ENCODE peak calls at places on chromosome 6, in eight cellular contexts. S, I, W, M, Z, A, C and X are unnamed samples.
A peak's percentile ranks its signal among the peaks of the same experiment; 100 is the strongest.

GRCh38 chr6:78629154-78629721 is 238.1 kb upstream of the IRAK1BP1 start:
- DNase-seq in S (no peak), I (no peak), W (no peak), M (no peak), Z (no peak), A (no peak), C (no peak), X (no peak)

GRCh38 chr6:149168968-149169367 is 148.5 kb upstream of the TAB2 start:
- DNase-seq in S (no peak), I (no peak), W (no peak), M (no peak), Z (no peak), A (no peak), C (no peak), X (no peak)

GRCh38 chr6:84462697-84463096 is 235.3 kb upstream of the CEP162 start:
- DNase-seq in S (no peak), I (no peak), W (no peak), M (no peak), Z (no peak), A (no peak), C (no peak), X (no peak)

GRCh38 chr6:163635731-163636344 is 221.3 kb downstream of the QKI start:
- DNase-seq in S (no peak), I (no peak), W (no peak), M (no peak), Z (no peak), A (no peak), C (no peak), X (no peak)

GRCh38 chr6:131867744-131868143 is 59.9 kb downstream of the ENPP1 start:
- DNase-seq in S (no peak), I (no peak), W (no peak), M (no peak), Z (no peak), A (no peak), C (no peak), X (no peak)

GRCh38 chr6:33609444-33610034 is 11.6 kb upstream of the ITPR3 start:
- DNase-seq in S (no peak), I (peak; percentile 54), W (no peak), M (no peak), Z (no peak), A (peak; percentile 85), C (no peak), X (no peak)

GRCh38 chr6:46637145-46637544 is 15.5 kb downstream of the CYP39A1 start:
- DNase-seq in S (no peak), I (no peak), W (no peak), M (no peak), Z (no peak), A (no peak), C (no peak), X (no peak)

GRCh38 chr6:22906091-22906549 is 336.8 kb downstream of the HDGFL1 start:
- DNase-seq in S (no peak), I (no peak), W (no peak), M (no peak), Z (no peak), A (no peak), C (no peak), X (no peak)

GRCh38 chr6:108788416-108788815 is 59.8 kb upstream of the ARMC2 start:
- DNase-seq in S (no peak), I (no peak), W (no peak), M (no peak), Z (no peak), A (no peak), C (no peak), X (no peak)

GRCh38 chr6:52304917-52305316 is 20.4 kb upstream of the MCM3 start:
- DNase-seq in S (no peak), I (no peak), W (no peak), M (no peak), Z (no peak), A (no peak), C (no peak), X (no peak)

GRCh38 chr6:157095084-157095483 is 228.2 kb downstream of the TMEM242 start:
- DNase-seq in S (no peak), I (no peak), W (no peak), M (no peak), Z (no peak), A (no peak), C (no peak), X (no peak)

GRCh38 chr6:160766657-160767018 is 64.6 kb downstream of the PLG start:
- DNase-seq in S (no peak), I (no peak), W (no peak), M (no peak), Z (no peak), A (no peak), C (no peak), X (no peak)

GRCh38 chr6:162181741-162182401 is 545.7 kb downstream of the PRKN start:
- DNase-seq in S (no peak), I (no peak), W (no peak), M (no peak), Z (no peak), A (no peak), C (no peak), X (no peak)

GRCh38 chr6:18226451-18226850 is 37.9 kb downstream of the DEK start:
- DNase-seq in S (no peak), I (no peak), W (no peak), M (no peak), Z (no peak), A (no peak), C (no peak), X (no peak)

GRCh38 chr6:40386200-40386599 is 201.0 kb downstream of the LRFN2 start:
- DNase-seq in S (no peak), I (no peak), W (no peak), M (no peak), Z (no peak), A (no peak), C (no peak), X (no peak)

GRCh38 chr6:42050011-42050896 is at the start of gene TAF8:
- DNase-seq in S (peak; percentile 94), I (peak; percentile 94), W (peak; percentile 91), M (peak; percentile 90), Z (peak; percentile 82), A (peak; percentile 92), C (peak; percentile 91), X (peak; percentile 84)

GRCh38 chr6:130776287-130776925 is 50.8 kb upstream of the SMLR1 start:
- DNase-seq in S (no peak), I (no peak), W (no peak), M (no peak), Z (no peak), A (no peak), C (no peak), X (no peak)

GRCh38 chr6:130781557-130781956 is 45.6 kb upstream of the SMLR1 start:
- DNase-seq in S (no peak), I (no peak), W (no peak), M (no peak), Z (no peak), A (no peak), C (no peak), X (no peak)

GRCh38 chr6:130780137-130780536 is 47.1 kb upstream of the SMLR1 start:
- DNase-seq in S (no peak), I (no peak), W (no peak), M (no peak), Z (no peak), A (no peak), C (no peak), X (no peak)

GRCh38 chr6:130778946-130779657 is 48.1 kb upstream of the SMLR1 start:
- DNase-seq in S (no peak), I (no peak), W (no peak), M (no peak), Z (no peak), A (no peak), C (no peak), X (no peak)

GRCh38 chr6:130779658-130780033 is 47.6 kb upstream of the SMLR1 start:
- DNase-seq in S (no peak), I (no peak), W (no peak), M (no peak), Z (no peak), A (no peak), C (no peak), X (no peak)
- H3K4me3 ChIP-seq in S (no peak overlapping the region), I (no peak overlapping the region), W (no peak overlapping the region), M (no peak overlapping the region), Z (no peak overlapping the region), A (no peak overlapping the region), C (no peak overlapping the region), X (no peak overlapping the region)

GRCh38 chr6:67887419-67887746 is 747.7 kb upstream of the ADGRB3 start:
- DNase-seq in S (no peak), I (no peak), W (no peak), M (no peak), Z (no peak), A (no peak), C (no peak), X (no peak)
- H3K9me3 ChIP-seq in S (no peaks in the 10 kb centered on the region), I (no peaks in the 10 kb centered on the region), W (no peaks in the 10 kb centered on the region), M (no peaks in the 10 kb centered on the region), Z (peaks cover 5% of the 10 kb centered on the region), A (no peaks in the 10 kb centered on the region), C (no peaks in the 10 kb centered on the region), X (peaks cover 6% of the 10 kb centered on the region)

GRCh38 chr6:36847991-36848390 is 8.7 kb upstream of the CPNE5 start:
- DNase-seq in S (no peak), I (no peak), W (no peak), M (no peak), Z (no peak), A (no peak), C (no peak), X (no peak)

GRCh38 chr6:36851632-36852031 is 12.4 kb upstream of the CPNE5 start:
- DNase-seq in S (no peak), I (no peak), W (no peak), M (no peak), Z (no peak), A (no peak), C (no peak), X (no peak)

GRCh38 chr6:36848658-36849441 is 9.6 kb upstream of the CPNE5 start:
- DNase-seq in S (peak; percentile 84), I (peak; percentile 67), W (no peak), M (no peak), Z (no peak), A (peak; percentile 79), C (no peak), X (no peak)

GRCh38 chr6:36851149-36851614 is 11.9 kb upstream of the CPNE5 start:
- DNase-seq in S (peak; percentile 67), I (peak; percentile 71), W (no peak), M (no peak), Z (peak; percentile 37), A (no peak), C (no peak), X (no peak)

GRCh38 chr6:36850001-36850400 is 10.8 kb upstream of the CPNE5 start:
- DNase-seq in S (no peak), I (no peak), W (no peak), M (no peak), Z (no peak), A (no peak), C (no peak), X (no peak)
- H3K27ac ChIP-seq in S (no peak overlapping the region), I (peak overlapping the region; percentile 85), W (no peak overlapping the region), M (no peak overlapping the region), Z (no peak overlapping the region), A (peak overlapping the region; percentile 87), C (no peak overlapping the region), X (no peak overlapping the region)

DNA sequence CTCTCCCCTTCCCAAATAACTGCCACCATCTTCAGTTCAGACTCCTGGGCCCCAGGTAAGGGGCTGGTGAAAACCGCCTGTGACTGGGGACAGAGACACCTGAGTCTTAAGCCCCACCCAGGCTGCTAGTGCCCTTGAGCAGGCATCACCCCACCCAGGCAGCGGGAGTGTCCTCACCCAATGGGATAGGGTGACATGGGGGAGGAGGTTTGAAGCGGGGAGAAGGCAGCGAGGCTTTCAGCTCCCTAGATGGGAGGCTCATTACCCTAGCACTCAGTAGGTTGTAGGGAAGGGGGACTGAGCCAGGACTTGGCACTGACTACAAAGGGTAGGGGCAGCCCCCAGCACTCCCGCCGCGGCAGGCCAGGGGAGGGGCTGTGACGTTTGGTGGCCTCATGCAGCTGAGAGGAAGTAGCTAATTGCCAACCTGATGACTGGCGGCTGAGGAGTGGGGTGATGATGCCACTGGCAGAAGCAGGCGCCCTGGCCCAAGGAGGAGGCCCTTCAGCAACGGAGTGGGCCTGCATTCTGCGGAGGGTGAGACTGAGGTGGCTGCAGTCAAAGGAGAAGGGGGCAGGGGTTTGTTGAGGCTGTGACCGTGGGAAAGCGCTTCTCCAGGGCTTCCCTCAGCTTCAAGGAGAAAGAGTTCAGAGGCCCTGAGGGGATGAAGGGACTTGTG is 126.9 kb downstream of the MRPL14 start:
- DNase-seq in S (peak; percentile 91), I (no peak), W (no peak), M (no peak), Z (peak; percentile 65), A (no peak), C (no peak), X (no peak)
- H3K4me3 ChIP-seq in S (peak overlapping the region; percentile 20), I (no peak overlapping the region), W (no peak overlapping the region), M (no peak overlapping the region), Z (peak overlapping the region; percentile 58), A (no peak overlapping the region), C (no peak overlapping the region), X (no peak overlapping the region)